ENCODE peak calls at places on chromosomes 16 and 17, in five cellular contexts. Q, H, C, J and W are unnamed samples.

GRCh38 chr16:907819-908218 is 63.0 kb downstream of the LMF1 start:
- DNase-seq in Q (no peak), H (no peak), C (no peak), J (no peak), W (no peak)

GRCh38 chr16:19382887-19383816 is 34.5 kb upstream of the TMC5 start:
- DNase-seq in Q (no peak), H (no peak), C (no peak), J (no peak), W (peak)

GRCh38 chr16:65037558-65037957 is 84.3 kb downstream of the CDH11 start:
- DNase-seq in Q (no peak), H (no peak), C (no peak), J (no peak), W (no peak)

GRCh38 chr17:51672058-51672457 is 411.7 kb downstream of the UTP18 start:
- DNase-seq in Q (no peak), H (no peak), C (no peak), J (no peak), W (no peak)

GRCh38 chr16:56301391-56301850 is 110.1 kb downstream of the GNAO1 start:
- DNase-seq in Q (no peak), H (no peak), C (no peak), J (no peak), W (no peak)

GRCh38 chr17:53722407-53722806 is 100.3 kb upstream of the KIF2B start:
- DNase-seq in Q (no peak), H (no peak), C (no peak), J (no peak), W (no peak)

GRCh38 chr16:70735141-70735979 is 49.5 kb upstream of the MTSS2 start:
- DNase-seq in Q (no peak), H (no peak), C (no peak), J (peak), W (no peak)

GRCh38 chr16:29158031-29158430 is 173.2 kb downstream of the LAT start:
- DNase-seq in Q (no peak), H (no peak), C (no peak), J (no peak), W (no peak)

GRCh38 chr16:9015489-9015888 is 51.8 kb upstream of the USP7 start:
- DNase-seq in Q (no peak), H (no peak), C (no peak), J (peak), W (no peak)

GRCh38 chr16:1109648-1110047 is 13.6 kb upstream of the C1QTNF8 start:
- DNase-seq in Q (no peak), H (no peak), C (no peak), J (no peak), W (no peak)

GRCh38 chr17:39244600-39245570 is 19.1 kb upstream of the STAC2 start:
- DNase-seq in Q (peak), H (peak), C (peak), J (peak), W (peak)

GRCh38 chr17:41140360-41141132 is at the start of gene KRTAP4-6:
- DNase-seq in Q (no peak), H (no peak), C (no peak), J (peak), W (no peak)

GRCh38 chr16:75909746-75910145 is 183.5 kb upstream of the CPHXL start:
- DNase-seq in Q (no peak), H (no peak), C (no peak), J (no peak), W (no peak)

GRCh38 chr16:27417047-27417671 is 15.2 kb downstream of the IL21R start:
- DNase-seq in Q (no peak), H (no peak), C (peak), J (no peak), W (no peak)

GRCh38 chr17:16250635-16251034 is 33.6 kb downstream of the PIGL start:
- DNase-seq in Q (no peak), H (no peak), C (no peak), J (peak), W (no peak)

GRCh38 chr17:27665549-27665948 is 34.6 kb downstream of the LGALS9 start:
- DNase-seq in Q (no peak), H (no peak), C (no peak), J (no peak), W (no peak)

GRCh38 chr16:11208916-11209665 is 46.9 kb downstream of the SOCS1 start:
- DNase-seq in Q (no peak), H (peak), C (no peak), J (no peak), W (no peak)

GRCh38 chr17:55318715-55319487 is 54.1 kb downstream of the HLF start:
- DNase-seq in Q (no peak), H (no peak), C (no peak), J (no peak), W (no peak)
- TF ChIP-seq SUZ12 in Q (no peak), H (no peak), C (no peak), J (no peak), W (no peak)

DNA sequence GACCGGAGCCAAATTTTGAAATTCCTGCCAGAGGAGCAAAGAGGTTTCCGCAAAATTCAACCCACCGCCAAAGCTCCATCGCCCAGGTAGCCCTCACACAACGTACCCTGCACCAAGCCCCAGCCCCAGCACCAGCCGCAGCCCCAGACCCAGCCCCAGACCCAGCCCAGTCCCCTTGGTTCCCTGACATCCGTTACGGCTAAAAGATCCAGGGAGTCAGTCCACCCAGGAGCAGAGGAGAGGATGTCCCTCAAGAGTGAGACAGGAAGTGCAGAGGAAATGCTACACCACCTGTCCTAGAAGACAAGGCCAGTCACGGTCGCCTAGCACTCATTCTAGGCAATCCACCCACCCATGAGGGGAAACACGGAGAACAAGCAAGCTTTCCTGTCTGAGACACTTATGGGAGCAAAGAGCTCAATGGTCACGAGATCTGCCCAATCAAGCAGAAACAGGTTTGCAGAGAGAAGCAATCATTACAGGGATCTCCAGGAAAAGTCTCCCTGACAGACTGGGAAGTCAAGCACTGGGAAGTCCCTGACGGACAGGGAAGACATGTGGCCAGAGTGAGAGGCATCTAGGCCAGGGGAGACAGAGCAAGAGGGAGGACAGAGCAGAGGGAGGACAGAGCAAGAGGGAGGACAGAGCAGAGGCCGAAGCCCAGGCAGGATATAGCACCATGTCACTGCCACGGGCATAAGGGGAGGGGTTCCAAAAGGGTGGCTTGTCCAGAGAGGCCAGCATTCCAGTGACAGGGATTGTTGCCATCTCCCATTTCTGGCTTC is 15.0 kb upstream of the KCNJ18 start:
- DNase-seq in Q (no peak), H (no peak), C (no peak), J (no peak), W (no peak)
- TF ChIP-seq SUZ12 in Q (no peak), H (no peak), C (no peak), J (no peak), W (no peak)

DNA sequence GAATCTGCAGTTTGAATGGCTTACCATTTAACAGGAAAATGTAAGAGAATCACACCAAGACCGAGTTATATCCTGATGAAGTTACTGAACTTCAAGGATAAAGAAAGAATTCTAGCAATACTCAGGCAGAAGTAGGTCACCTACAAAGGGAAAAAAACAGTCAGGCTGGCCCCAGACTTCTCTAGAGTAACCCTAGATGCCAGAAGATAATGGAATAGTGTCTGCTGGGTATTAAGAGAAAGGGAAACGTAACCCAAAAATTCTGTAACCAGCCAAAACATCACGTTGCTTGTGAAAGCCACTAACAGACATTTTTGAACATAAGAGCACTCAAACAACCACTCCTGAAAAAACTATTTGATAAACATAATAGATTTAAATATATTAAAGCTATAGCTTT is 31.3 kb downstream of the UBE2G1 start:
- DNase-seq in Q (no peak), H (no peak), C (no peak), J (no peak), W (no peak)
- TF ChIP-seq SUZ12 in Q (no peak), H (no peak), C (no peak), J (no peak), W (no peak)

GRCh38 chr17:64596439-64596838 is 65.7 kb downstream of the SMURF2 start:
- DNase-seq in Q (no peak), H (no peak), C (no peak), J (no peak), W (no peak)
- TF ChIP-seq SUZ12 in Q (no peak), H (no peak), C (no peak), J (no peak), W (no peak)

GRCh38 chr17:74444406-74444805 is 12.5 kb downstream of the GPRC5C start:
- DNase-seq in Q (no peak), H (no peak), C (no peak), J (no peak), W (no peak)

GRCh38 chr17:74442291-74442669 is 10.4 kb downstream of the GPRC5C start:
- DNase-seq in Q (no peak), H (no peak), C (no peak), J (no peak), W (no peak)

GRCh38 chr17:74443516-74444296 is 11.8 kb downstream of the GPRC5C start:
- DNase-seq in Q (no peak), H (no peak), C (no peak), J (no peak), W (no peak)

GRCh38 chr17:74441537-74441936 is 9.6 kb downstream of the GPRC5C start:
- DNase-seq in Q (no peak), H (no peak), C (no peak), J (no peak), W (no peak)

GRCh38 chr17:74442670-74443515 is 11.0 kb downstream of the GPRC5C start:
- DNase-seq in Q (no peak), H (no peak), C (peak), J (peak), W (peak)
- TF ChIP-seq SUZ12 in Q (no peak), H (no peak), C (no peak), J (no peak), W (no peak)

GRCh38 chr16:47387026-47387734 is 73.7 kb downstream of the ITFG1 start:
- DNase-seq in Q (no peak), H (no peak), C (no peak), J (peak), W (no peak)

GRCh38 chr16:47395733-47396503 is 64.9 kb downstream of the ITFG1 start:
- DNase-seq in Q (no peak), H (no peak), C (no peak), J (no peak), W (no peak)

GRCh38 chr16:47386201-47386718 is 74.6 kb downstream of the ITFG1 start:
- DNase-seq in Q (no peak), H (no peak), C (no peak), J (no peak), W (no peak)

GRCh38 chr16:47388705-47389104 is 72.2 kb downstream of the ITFG1 start:
- DNase-seq in Q (no peak), H (no peak), C (no peak), J (no peak), W (no peak)

DNA sequence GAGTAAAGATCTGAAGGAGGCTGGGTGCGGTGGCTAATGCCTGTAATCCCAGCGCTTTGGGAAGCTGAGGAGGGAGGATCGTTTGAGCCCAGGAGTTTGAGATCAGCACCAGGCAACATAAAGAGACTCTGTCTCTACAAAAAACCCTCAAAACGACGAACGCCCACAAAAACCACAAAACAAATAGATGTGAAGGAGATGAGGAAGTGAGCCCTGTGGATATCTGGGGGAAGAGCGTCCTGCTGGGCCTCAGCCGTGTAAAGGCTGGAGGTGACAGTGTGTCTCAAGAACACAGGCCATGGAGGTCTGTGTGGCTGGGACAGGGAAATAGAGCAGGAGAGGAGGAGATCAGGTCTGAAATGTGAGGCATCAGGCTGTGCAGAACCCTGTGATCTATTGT is 68.7 kb downstream of the ITFG1 start:
- DNase-seq in Q (no peak), H (peak), C (no peak), J (peak), W (no peak)
- TF ChIP-seq SUZ12 in Q (no peak), H (no peak), C (no peak), J (no peak), W (no peak)

GRCh38 chr16:2450535-2450934 is 9.4 kb upstream of the TEDC2 start:
- DNase-seq in Q (no peak), H (no peak), C (no peak), J (no peak), W (no peak)

GRCh38 chr16:2452650-2453049 is 7.3 kb upstream of the TEDC2 start:
- DNase-seq in Q (no peak), H (no peak), C (no peak), J (no peak), W (no peak)

GRCh38 chr16:2450975-2451381 is 8.9 kb upstream of the TEDC2 start:
- DNase-seq in Q (no peak), H (no peak), C (no peak), J (no peak), W (no peak)

GRCh38 chr16:2449118-2449517 is 10.8 kb upstream of the TEDC2 start:
- DNase-seq in Q (no peak), H (no peak), C (no peak), J (no peak), W (no peak)

GRCh38 chr16:2451851-2452320 is 8.0 kb upstream of the TEDC2 start:
- DNase-seq in Q (no peak), H (no peak), C (no peak), J (no peak), W (no peak)
- TF ChIP-seq SUZ12 in Q (no peak), H (no peak), C (no peak), J (no peak), W (no peak)